ENCODE peak calls at places on chromosomes 11 and 22, in six cellular contexts. R is activated T-cell treated with anti-CD3 and anti-CD28 coated beads for 1 hour, J is AG09309, D is A549, C is non-pigmented ciliary epithelial cell, N is SHP77. H is an unnamed sample.

GRCh38 chr22:44723801-44724200 is 21.8 kb downstream of the PRR5 start:
- DNase-seq in R (no peak), J (no peak), D (peak), C (no peak), N (no peak), H (no peak)

GRCh38 chr11:35237860-35238715 is 99.1 kb downstream of the CD44 start:
- DNase-seq in R (no peak), J (no peak), D (peak), C (no peak), N (peak), H (no peak)

GRCh38 chr22:45225732-45226560 is 14.7 kb downstream of the KIAA0930 start:
- DNase-seq in R (no peak), J (no peak), D (no peak), C (no peak), N (no peak), H (no peak)

GRCh38 chr11:67558084-67558772 is 25.4 kb upstream of the GSTP1 start:
- DNase-seq in R (no peak), J (no peak), D (no peak), C (no peak), N (no peak), H (no peak)

GRCh38 chr11:93747122-93747521 is 5.7 kb downstream of the C11orf54 start:
- DNase-seq in R (no peak), J (no peak), D (no peak), C (no peak), N (no peak), H (no peak)

GRCh38 chr22:30575011-30575671 is 676 bp upstream of the GAL3ST1 start:
- DNase-seq in R (no peak), J (peak), D (no peak), C (no peak), N (no peak), H (peak)

GRCh38 chr22:38067771-38068360 is 10.7 kb downstream of the PICK1 start:
- DNase-seq in R (no peak), J (no peak), D (no peak), C (no peak), N (no peak), H (no peak)

GRCh38 chr11:73946798-73947458 is 3.9 kb upstream of the DNAJB13 start:
- DNase-seq in R (no peak), J (no peak), D (no peak), C (no peak), N (peak), H (no peak)

GRCh38 chr11:10012068-10012467 is 282.0 kb downstream of the SBF2 start:
- DNase-seq in R (no peak), J (no peak), D (no peak), C (no peak), N (no peak), H (no peak)